ENCODE peak calls at places on chromosomes 16 and 17, in four cellular contexts. L is K562, C is GM12878, H is HepG2. A is an unnamed sample. For H3K4me1, the result is how much of the 10 kb centered on the place peaks cover.

GRCh38 chr16:88722784-88723506 is 16.6 kb downstream of the CTU2 start:
- DNase-seq in L (no peak), C (no peak), H (no peak), A (no peak)

GRCh38 chr17:71709271-71709670 is 411.5 kb upstream of the SOX9 start:
- DNase-seq in L (no peak), C (no peak), H (no peak), A (no peak)

GRCh38 chr17:6512552-6512951 is 43.8 kb downstream of the PITPNM3 start:
- DNase-seq in L (no peak), C (no peak), H (no peak), A (no peak)

GRCh38 chr17:21453144-21453982 is 77.2 kb downstream of the KCNJ12 start:
- DNase-seq in L (no peak), C (no peak), H (no peak), A (no peak)

GRCh38 chr17:74452027-74452840 is 14.2 kb upstream of the CD300A start:
- DNase-seq in L (no peak), C (no peak), H (no peak), A (no peak)

GRCh38 chr17:83182620-83183063 is 103.2 kb downstream of the METRNL start:
- DNase-seq in L (no peak), C (no peak), H (no peak), A (no peak)

GRCh38 chr17:77160032-77160876 is 19.5 kb downstream of the SEC14L1 start:
- DNase-seq in L (no peak), C (no peak), H (peak), A (no peak)

GRCh38 chr17:74514632-74515035 is 16.6 kb downstream of the CD300LB start:
- DNase-seq in L (peak), C (no peak), H (no peak), A (no peak)

GRCh38 chr16:87927195-87927562 is 9.2 kb downstream of the CA5A start:
- DNase-seq in L (no peak), C (no peak), H (no peak), A (no peak)

GRCh38 chr17:81832608-81833159 is 407 bp downstream of the MCRIP1 start:
- DNase-seq in L (peak), C (no peak), H (no peak), A (peak)

GRCh38 chr17:965311-965989 is 14.1 kb downstream of the NXN start:
- DNase-seq in L (no peak), C (no peak), H (no peak), A (no peak)

GRCh38 chr17:9230346-9230745 is 209.0 kb downstream of the NTN1 start:
- DNase-seq in L (no peak), C (no peak), H (no peak), A (no peak)

GRCh38 chr16:85617948-85618347 is 4.8 kb downstream of the GSE1 start:
- DNase-seq in L (no peak), C (no peak), H (no peak), A (no peak)

GRCh38 chr16:85615852-85616607 is 2.9 kb downstream of the GSE1 start:
- DNase-seq in L (peak), C (peak), H (peak), A (no peak)

GRCh38 chr16:85618509-85618908 is 5.4 kb downstream of the GSE1 start:
- DNase-seq in L (no peak), C (no peak), H (no peak), A (no peak)

GRCh38 chr16:85615014-85615851 is 2.1 kb downstream of the GSE1 start:
- DNase-seq in L (no peak), C (no peak), H (peak), A (peak)

GRCh38 chr16:85616608-85617311 is 3.6 kb downstream of the GSE1 start:
- DNase-seq in L (no peak), C (peak), H (no peak), A (no peak)
- H3K4me1 ChIP-seq in L (half or more), C (under half), H (under half), A (under half)

DNA sequence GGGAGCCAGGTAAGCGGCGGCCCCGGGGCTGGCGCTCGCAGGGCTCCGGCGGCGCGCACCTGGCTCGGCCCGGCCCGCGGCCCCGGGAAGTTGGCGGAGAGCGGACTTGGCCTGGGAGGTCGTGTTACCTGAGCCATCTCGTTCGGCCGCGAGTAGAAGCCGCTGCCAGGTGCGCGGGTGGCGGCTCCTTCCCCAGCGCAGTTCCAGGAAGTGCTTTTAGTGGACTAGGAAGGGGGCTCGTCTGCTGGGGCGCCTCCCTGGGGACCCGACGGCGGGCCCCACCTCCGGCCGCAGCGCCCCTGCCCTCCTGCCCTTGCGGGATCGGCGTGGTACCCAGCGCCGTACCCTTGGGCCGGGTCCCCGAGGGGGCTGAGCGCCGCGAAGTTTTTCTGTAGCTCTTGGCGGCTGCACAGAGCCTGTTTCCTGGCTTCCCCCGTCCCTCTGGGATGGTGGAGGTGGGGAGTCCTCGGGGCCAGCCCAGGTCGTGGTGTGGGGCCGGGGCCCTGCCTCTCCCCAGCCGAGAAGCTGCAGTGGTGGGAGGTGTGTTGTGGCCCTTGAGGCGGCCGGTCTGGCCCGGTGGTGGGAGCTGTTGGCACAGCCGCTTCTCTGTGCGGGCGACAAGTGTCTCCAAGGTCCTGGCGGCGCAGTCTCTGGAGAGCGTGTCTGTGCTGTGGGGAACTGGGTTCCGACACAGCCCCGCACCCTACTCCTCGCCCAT is 96.9 kb downstream of the RAB11FIP4 start:
- DNase-seq in L (peak), C (no peak), H (no peak), A (no peak)
- TF ChIP-seq ATF2 in L (no peak), C (no peak), H (no peak), A (no peak)

GRCh38 chr17:51435171-51435552 is 174.8 kb downstream of the UTP18 start:
- DNase-seq in L (no peak), C (no peak), H (no peak), A (no peak)

GRCh38 chr17:51435641-51436091 is 175.3 kb downstream of the UTP18 start:
- DNase-seq in L (peak), C (no peak), H (peak), A (peak)

GRCh38 chr17:51441431-51441830 is 181.1 kb downstream of the UTP18 start:
- DNase-seq in L (no peak), C (no peak), H (no peak), A (no peak)

GRCh38 chr17:51442112-51442865 is 181.9 kb downstream of the UTP18 start:
- DNase-seq in L (no peak), C (no peak), H (no peak), A (no peak)

GRCh38 chr17:51439395-51440229 is 179.3 kb downstream of the UTP18 start:
- DNase-seq in L (no peak), C (no peak), H (no peak), A (no peak)
- TF ChIP-seq JUND in L (no peak), C (no peak), H (no peak), A (no peak)

DNA sequence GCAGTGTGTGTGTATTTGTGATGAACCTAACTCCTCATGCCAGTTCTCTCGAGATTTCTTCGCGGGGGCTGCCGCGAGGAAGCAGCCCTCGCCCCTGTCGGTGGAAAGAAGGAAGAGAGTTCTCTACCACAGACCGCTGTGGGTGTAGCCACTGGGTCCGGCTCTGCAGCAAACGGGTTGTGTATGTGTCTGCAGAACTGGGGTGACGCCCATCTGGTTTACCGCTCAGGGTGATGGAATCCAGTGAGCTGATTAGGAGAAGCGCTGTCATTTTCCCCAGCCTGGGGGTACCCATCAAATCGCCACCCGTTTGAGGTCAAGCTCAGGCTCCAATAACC is 7.7 kb downstream of the CORO6 start:
- DNase-seq in L (peak), C (no peak), H (no peak), A (no peak)
- H3K4me1 ChIP-seq in L (under half), C (under half), H (half or more), A (under half)